ENCODE peak calls at places on chromosome 14, in five cellular contexts. M is Peyer's patch, L is Calu3, F is DND-41, H is tibial artery. X is an unnamed sample.

GRCh38 chr14:100486025-100486828 is 101.0 kb downstream of the BEGAIN start:
- DNase-seq in M (no peak), L (peak), F (peak), H (no peak), X (peak)

GRCh38 chr14:99832326-99832725 is 39.1 kb downstream of the EML1 start:
- DNase-seq in M (no peak), L (no peak), F (no peak), H (no peak), X (no peak)

GRCh38 chr14:34030864-34031263 is 80.0 kb upstream of the EGLN3 start:
- DNase-seq in M (no peak), L (no peak), F (no peak), H (no peak), X (no peak)

GRCh38 chr14:61355892-61356325 is 34.5 kb downstream of the PRKCH start:
- DNase-seq in M (no peak), L (peak), F (no peak), H (peak), X (no peak)

GRCh38 chr14:34059925-34060746 is 109.3 kb upstream of the EGLN3 start:
- DNase-seq in M (no peak), L (peak), F (no peak), H (peak), X (peak)

GRCh38 chr14:101130861-101131260 is 227.3 kb upstream of the RTL1 start:
- DNase-seq in M (no peak), L (no peak), F (no peak), H (no peak), X (no peak)

GRCh38 chr14:38098074-38098846 is 109.4 kb upstream of the SSTR1 start:
- DNase-seq in M (no peak), L (no peak), F (no peak), H (no peak), X (no peak)

GRCh38 chr14:75539562-75540478 is 17.6 kb downstream of the BATF start:
- DNase-seq in M (peak), L (no peak), F (no peak), H (no peak), X (no peak)

GRCh38 chr14:103536693-103537092 is 7.7 kb downstream of the TRMT61A start:
- DNase-seq in M (no peak), L (no peak), F (no peak), H (no peak), X (no peak)

GRCh38 chr14:31543969-31544799 is 17.0 kb upstream of the NUBPL start:
- DNase-seq in M (no peak), L (no peak), F (no peak), H (no peak), X (no peak)

GRCh38 chr14:36315159-36315853 is 5.1 kb downstream of the MBIP start:
- DNase-seq in M (no peak), L (no peak), F (no peak), H (no peak), X (no peak)

GRCh38 chr14:97523936-97524335 is 726.8 kb downstream of the VRK1 start:
- DNase-seq in M (no peak), L (no peak), F (no peak), H (no peak), X (no peak)

GRCh38 chr14:105488781-105489606 is 2.1 kb upstream of the TEDC1 start:
- DNase-seq in M (no peak), L (no peak), F (no peak), H (no peak), X (no peak)

GRCh38 chr14:74299061-74299545 is 3.6 kb downstream of the ABCD4 start:
- DNase-seq in M (no peak), L (no peak), F (no peak), H (no peak), X (no peak)

GRCh38 chr14:103546651-103547454 is 15.6 kb downstream of the BAG5 start:
- DNase-seq in M (peak), L (peak), F (peak), H (peak), X (peak)

GRCh38 chr14:74314576-74314975 is 11.8 kb upstream of the ABCD4 start:
- DNase-seq in M (no peak), L (no peak), F (no peak), H (no peak), X (no peak)

GRCh38 chr14:96205994-96206392 is 1.4 kb downstream of the BDKRB2 start:
- DNase-seq in M (no peak), L (no peak), F (no peak), H (no peak), X (no peak)

GRCh38 chr14:103597623-103598372 is 31.2 kb upstream of the KLC1 start:
- DNase-seq in M (no peak), L (peak), F (no peak), H (no peak), X (no peak)

GRCh38 chr14:65224799-65225198 is 122.5 kb upstream of the MAX start:
- DNase-seq in M (no peak), L (no peak), F (peak), H (peak), X (no peak)

GRCh38 chr14:73771848-73772705 is 57.9 kb upstream of the PNMA1 start:
- DNase-seq in M (peak), L (peak), F (peak), H (no peak), X (no peak)

GRCh38 chr14:60061371-60061770 is 30.4 kb upstream of the PCNX4 start:
- DNase-seq in M (no peak), L (no peak), F (no peak), H (no peak), X (no peak)

GRCh38 chr14:43503508-43503907 is 1003.6 kb downstream of the FSCB start:
- DNase-seq in M (no peak), L (no peak), F (no peak), H (no peak), X (no peak)

GRCh38 chr14:35821546-35822411 is 4.4 kb upstream of the BRMS1L start:
- DNase-seq in M (no peak), L (peak), F (peak), H (no peak), X (no peak)

GRCh38 chr14:87059060-87059827 is 933.7 kb downstream of the GALC start:
- DNase-seq in M (no peak), L (no peak), F (no peak), H (no peak), X (no peak)

GRCh38 chr14:68853749-68854148 is 60.9 kb upstream of the ZFP36L1 start:
- DNase-seq in M (no peak), L (peak), F (no peak), H (no peak), X (no peak)

GRCh38 chr14:78448483-78449094 is 278.4 kb downstream of the NRXN3 start:
- DNase-seq in M (peak), L (peak), F (peak), H (no peak), X (no peak)

GRCh38 chr14:68539311-68539737 is 253.5 kb downstream of the ZFP36L1 start:
- DNase-seq in M (no peak), L (no peak), F (no peak), H (no peak), X (no peak)

GRCh38 chr14:104895207-104895785 is 29.4 kb upstream of the PLD4 start:
- DNase-seq in M (no peak), L (no peak), F (no peak), H (no peak), X (no peak)

GRCh38 chr14:106842687-106843086 is 1316.3 kb downstream of the TMEM121 start:
- DNase-seq in M (no peak), L (peak), F (no peak), H (no peak), X (no peak)

GRCh38 chr14:105213396-105213795 is 32.3 kb upstream of the NUDT14 start:
- DNase-seq in M (no peak), L (no peak), F (no peak), H (no peak), X (no peak)

GRCh38 chr14:104188727-104189400 is 50.5 kb downstream of the KIF26A start:
- DNase-seq in M (no peak), L (no peak), F (no peak), H (no peak), X (no peak)

GRCh38 chr14:67513631-67514108 is 19.4 kb upstream of the PLEKHH1 start:
- DNase-seq in M (no peak), L (peak), F (no peak), H (no peak), X (no peak)

GRCh38 chr14:63993992-63994391 is 141.2 kb downstream of the SYNE2 start:
- DNase-seq in M (no peak), L (no peak), F (no peak), H (no peak), X (no peak)

GRCh38 chr14:53327716-53328115 is 174.6 kb upstream of the DDHD1 start:
- DNase-seq in M (no peak), L (no peak), F (no peak), H (no peak), X (no peak)
- TF ChIP-seq CTCF in M (no peak), L (no peak), F (no peak), H (no peak), X (no peak)

DNA sequence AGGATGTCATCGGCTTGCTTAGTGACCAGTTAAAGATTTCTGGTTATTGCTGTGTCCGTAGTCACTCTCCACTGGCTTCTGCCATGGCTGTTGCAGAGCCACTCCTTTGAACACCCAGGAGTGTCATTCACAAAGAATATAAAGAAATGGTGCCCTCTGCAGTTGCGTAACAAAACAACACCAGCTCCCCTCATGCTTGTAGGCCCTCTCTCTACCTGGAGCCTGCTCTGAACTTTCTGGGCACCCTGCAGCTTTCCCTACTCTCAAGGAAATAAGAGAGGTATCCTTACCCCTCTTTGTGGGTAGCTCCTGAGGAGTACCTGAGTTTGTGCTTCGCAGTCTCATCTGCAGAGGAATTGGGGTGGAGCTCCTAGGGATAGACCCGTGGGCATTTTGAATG is 97.3 kb upstream of the TMEM260 start:
- DNase-seq in M (no peak), L (peak), F (peak), H (no peak), X (no peak)
- TF ChIP-seq CTCF in M (no peak), L (peak), F (peak), H (no peak), X (no peak)

GRCh38 chr14:70036665-70037064 is 152.1 kb downstream of the SLC8A3 start:
- DNase-seq in M (no peak), L (no peak), F (no peak), H (no peak), X (no peak)
- TF ChIP-seq CTCF in M (no peak), L (no peak), F (no peak), H (no peak), X (no peak)

GRCh38 chr14:93903342-93904184 is 23.6 kb upstream of the FAM181A start:
- DNase-seq in M (no peak), L (peak), F (no peak), H (peak), X (no peak)
- TF ChIP-seq CTCF in M (no peak), L (peak), F (peak), H (peak), X (no peak)

DNA sequence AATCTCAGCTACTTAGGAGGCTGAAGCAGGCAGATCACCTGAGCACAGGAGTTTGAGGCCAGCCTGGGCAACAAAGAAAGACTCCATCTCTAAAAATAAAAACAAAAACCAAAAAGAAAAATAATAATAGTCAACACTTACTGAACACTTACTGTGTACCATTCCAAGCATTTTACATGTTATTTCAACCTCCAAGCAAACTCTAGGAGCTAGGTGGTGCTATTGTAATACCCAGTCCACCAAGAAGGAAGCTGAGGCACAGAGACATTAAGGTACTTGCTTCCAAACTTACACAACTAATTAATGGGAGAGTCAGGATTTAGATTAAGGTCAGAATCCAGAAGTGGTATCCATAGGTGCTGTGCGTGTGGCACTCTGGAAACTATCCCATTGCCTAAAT is 13.7 kb upstream of the OR6J1 start:
- DNase-seq in M (no peak), L (no peak), F (no peak), H (no peak), X (no peak)
- TF ChIP-seq CTCF in M (no peak), L (no peak), F (peak), H (peak), X (no peak)

GRCh38 chr14:72745991-72746980 is 147.6 kb downstream of the DPF3 start:
- DNase-seq in M (no peak), L (no peak), F (no peak), H (no peak), X (no peak)
- TF ChIP-seq CTCF in M (no peak), L (no peak), F (no peak), H (no peak), X (no peak)

DNA sequence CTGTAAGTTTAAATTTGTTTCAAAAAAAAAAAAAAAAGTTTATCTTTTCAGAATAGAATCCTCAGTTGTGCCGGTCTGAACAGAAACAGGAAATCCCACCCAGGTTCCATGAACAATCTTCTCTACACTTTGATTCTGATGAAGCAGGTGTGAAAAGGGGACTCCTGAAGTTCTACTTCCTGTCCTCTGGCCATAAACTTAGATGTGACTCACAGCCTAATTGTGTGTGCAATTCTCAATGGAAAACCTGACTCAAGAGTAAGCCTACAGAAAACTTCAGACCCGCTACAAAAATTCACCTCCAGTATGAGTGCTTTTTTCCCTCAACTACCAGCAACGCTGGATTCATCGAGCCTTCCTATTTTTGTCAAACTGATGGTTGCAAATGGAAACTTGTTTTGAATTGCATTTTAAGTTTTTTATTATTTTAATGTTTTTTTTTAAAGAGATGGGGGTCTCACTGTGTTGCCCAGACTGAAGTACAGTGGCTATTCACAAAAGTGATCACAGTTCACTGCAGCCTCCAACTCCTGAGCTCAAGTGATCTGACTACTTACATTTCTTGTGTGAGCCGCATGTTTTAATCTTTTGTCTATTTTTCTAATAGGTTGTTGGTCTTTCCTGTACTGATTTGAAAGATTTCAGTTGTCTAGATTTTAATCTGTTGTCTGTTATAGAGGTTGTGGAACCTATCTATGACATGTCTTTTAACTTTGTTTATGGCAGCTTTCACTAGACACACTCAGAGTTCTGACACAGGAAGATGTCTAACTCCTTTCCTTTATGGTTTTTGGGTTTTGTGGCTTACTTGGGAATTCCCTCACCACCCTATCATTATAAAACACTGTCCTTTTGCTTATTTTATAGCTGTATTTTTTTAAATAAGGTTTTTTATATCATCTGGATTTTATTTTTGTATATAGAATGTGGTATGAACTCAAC is 37.6 kb downstream of the ATG14 start:
- DNase-seq in M (no peak), L (no peak), F (no peak), H (no peak), X (no peak)
- TF ChIP-seq CTCF in M (no peak), L (no peak), F (no peak), H (no peak), X (no peak)

GRCh38 chr14:50311974-50312733 is at the start of the genes DMAC2L and L2HGDH:
- DNase-seq in M (peak), L (peak), F (peak), H (peak), X (peak)
- TF ChIP-seq CTCF in M (no peak), L (peak), F (no peak), H (peak), X (no peak)